ENCODE peak calls at places on chromosome 10, in seven cellular contexts. Q, V, P, W, J, L and F are unnamed samples.

GRCh38 chr10:110355181-110355831 is 50.6 kb upstream of the SMNDC1 start:
- DNase-seq in Q (no peak), V (no peak), P (no peak), W (no peak), J (no peak), L (no peak), F (no peak)

GRCh38 chr10:93973748-93974445 is 19.8 kb upstream of the PLCE1 start:
- DNase-seq in Q (no peak), V (no peak), P (no peak), W (no peak), J (no peak), L (no peak), F (no peak)

GRCh38 chr10:32189400-32190084 is 133.3 kb upstream of the KIF5B start:
- DNase-seq in Q (no peak), V (peak), P (no peak), W (peak), J (peak), L (peak), F (no peak)

GRCh38 chr10:98478430-98479222 is 31.9 kb upstream of the HPS1 start:
- DNase-seq in Q (no peak), V (no peak), P (no peak), W (peak), J (no peak), L (no peak), F (no peak)

GRCh38 chr10:86635402-86635801 is 18.9 kb upstream of the OPN4 start:
- DNase-seq in Q (no peak), V (no peak), P (no peak), W (peak), J (no peak), L (no peak), F (no peak)

GRCh38 chr10:118776960-118777359 is 22.2 kb upstream of the CACUL1 start:
- DNase-seq in Q (no peak), V (no peak), P (no peak), W (no peak), J (no peak), L (no peak), F (no peak)

GRCh38 chr10:131641231-131641630 is 259.6 kb upstream of the PPP2R2D start:
- DNase-seq in Q (no peak), V (no peak), P (peak), W (no peak), J (peak), L (no peak), F (no peak)

GRCh38 chr10:6988654-6989053 is 408.6 kb upstream of the PRKCQ start:
- DNase-seq in Q (no peak), V (no peak), P (no peak), W (no peak), J (no peak), L (no peak), F (no peak)

GRCh38 chr10:19915125-19915524 is 98.9 kb downstream of the PLXDC2 start:
- DNase-seq in Q (no peak), V (no peak), P (no peak), W (no peak), J (no peak), L (no peak), F (no peak)

GRCh38 chr10:543131-543530 is 146.3 kb downstream of the DIP2C start:
- DNase-seq in Q (no peak), V (no peak), P (no peak), W (no peak), J (no peak), L (no peak), F (no peak)

GRCh38 chr10:123530166-123530870 is 135.8 kb upstream of the GPR26 start:
- DNase-seq in Q (no peak), V (no peak), P (no peak), W (no peak), J (no peak), L (no peak), F (no peak)

GRCh38 chr10:86286591-86287421 is 79.8 kb downstream of the GRID1 start:
- DNase-seq in Q (no peak), V (no peak), P (no peak), W (no peak), J (no peak), L (peak), F (no peak)

GRCh38 chr10:72097448-72098300 is 9.3 kb upstream of the SPOCK2 start:
- DNase-seq in Q (no peak), V (peak), P (no peak), W (peak), J (peak), L (no peak), F (no peak)

GRCh38 chr10:69483988-69484387 is 32.7 kb downstream of the TSPAN15 start:
- DNase-seq in Q (no peak), V (no peak), P (no peak), W (no peak), J (no peak), L (no peak), F (no peak)

GRCh38 chr10:123140164-123140982 is 4.6 kb downstream of the HMX3 start:
- DNase-seq in Q (no peak), V (no peak), P (no peak), W (no peak), J (no peak), L (no peak), F (no peak)

GRCh38 chr10:3220853-3221252 is 48.3 kb upstream of the PITRM1 start:
- DNase-seq in Q (no peak), V (no peak), P (no peak), W (peak), J (no peak), L (no peak), F (no peak)

GRCh38 chr10:73517166-73517888 is 21.5 kb upstream of the PPP3CB start:
- DNase-seq in Q (no peak), V (no peak), P (no peak), W (peak), J (no peak), L (no peak), F (no peak)

GRCh38 chr10:13272164-13272571 is 27.7 kb downstream of the PHYH start:
- DNase-seq in Q (peak), V (no peak), P (no peak), W (no peak), J (peak), L (peak), F (peak)

GRCh38 chr10:113666682-113667252 is 2.9 kb upstream of the NRAP start:
- DNase-seq in Q (no peak), V (no peak), P (no peak), W (peak), J (no peak), L (no peak), F (no peak)

GRCh38 chr10:15589109-15589508 is 130.6 kb downstream of the ITGA8 start:
- DNase-seq in Q (no peak), V (no peak), P (no peak), W (peak), J (no peak), L (no peak), F (no peak)

GRCh38 chr10:35336084-35336831 is at the start of gene CCNY:
- DNase-seq in Q (peak), V (no peak), P (peak), W (peak), J (peak), L (peak), F (peak)

GRCh38 chr10:12533151-12533550 is 183.8 kb downstream of the CAMK1D start:
- DNase-seq in Q (no peak), V (no peak), P (no peak), W (no peak), J (no peak), L (no peak), F (no peak)

GRCh38 chr10:132138133-132138532 is 48.6 kb upstream of the DPYSL4 start:
- DNase-seq in Q (peak), V (no peak), P (no peak), W (no peak), J (no peak), L (no peak), F (no peak)

GRCh38 chr10:96740579-96741281 is 20.4 kb upstream of the PIK3AP1 start:
- DNase-seq in Q (peak), V (no peak), P (no peak), W (no peak), J (no peak), L (no peak), F (peak)

GRCh38 chr10:28640551-28640950 is 36.8 kb upstream of the BAMBI start:
- DNase-seq in Q (no peak), V (no peak), P (no peak), W (no peak), J (no peak), L (no peak), F (no peak)